ENCODE peak calls at places on chromosomes 13 and 19, in ten cellular contexts. F is AG10803, P is WTC11, X is neural crest cell, K is sigmoid colon, W is fibroblast of lung, J is foreskin fibroblast, E is dorsolateral prefrontal cortex, V is body of pancreas, U is lung. R is an unnamed sample.

GRCh38 chr13:76038920-76039716 is 403.0 kb downstream of the LMO7 start:
- DNase-seq in F (no peak), P (peak), X (no peak), K (no peak), W (no peak), J (no peak), E (no peak), V (no peak), U (no peak), R (no peak)

GRCh38 chr19:48445256-48445605 is 552 bp upstream of the GRWD1 start:
- DNase-seq in F (peak), P (no peak), X (no peak), K (no peak), W (peak), J (peak), E (no peak), V (peak), U (no peak), R (no peak)

GRCh38 chr13:110392510-110393233 is 85.6 kb downstream of the COL4A2 start:
- DNase-seq in F (peak), P (no peak), X (no peak), K (no peak), W (peak), J (no peak), E (no peak), V (no peak), U (no peak), R (no peak)

GRCh38 chr19:23255700-23256099 is 5.5 kb upstream of the ZNF724 start:
- DNase-seq in F (no peak), P (no peak), X (no peak), K (no peak), W (no peak), J (no peak), E (no peak), V (no peak), U (no peak), R (no peak)

GRCh38 chr19:6572217-6572616 is 18.7 kb downstream of the CD70 start:
- DNase-seq in F (no peak), P (no peak), X (no peak), K (peak), W (no peak), J (no peak), E (peak), V (peak), U (peak), R (no peak)

GRCh38 chr13:46620029-46620428 is 67.1 kb downstream of the LRCH1 start:
- DNase-seq in F (no peak), P (no peak), X (no peak), K (no peak), W (no peak), J (no peak), E (no peak), V (no peak), U (no peak), R (no peak)

GRCh38 chr19:27740396-27740795 is 1472.6 kb downstream of the UQCRFS1 start:
- DNase-seq in F (no peak), P (no peak), X (no peak), K (no peak), W (peak), J (no peak), E (no peak), V (no peak), U (peak), R (no peak)

GRCh38 chr13:109779876-109780516 is 6.4 kb downstream of the IRS2 start:
- DNase-seq in F (no peak), P (no peak), X (no peak), K (no peak), W (peak), J (peak), E (no peak), V (no peak), U (no peak), R (no peak)

GRCh38 chr13:108850706-108851105 is 221.3 kb downstream of the MYO16 start:
- DNase-seq in F (no peak), P (no peak), X (no peak), K (no peak), W (no peak), J (peak), E (no peak), V (no peak), U (no peak), R (no peak)

DNA sequence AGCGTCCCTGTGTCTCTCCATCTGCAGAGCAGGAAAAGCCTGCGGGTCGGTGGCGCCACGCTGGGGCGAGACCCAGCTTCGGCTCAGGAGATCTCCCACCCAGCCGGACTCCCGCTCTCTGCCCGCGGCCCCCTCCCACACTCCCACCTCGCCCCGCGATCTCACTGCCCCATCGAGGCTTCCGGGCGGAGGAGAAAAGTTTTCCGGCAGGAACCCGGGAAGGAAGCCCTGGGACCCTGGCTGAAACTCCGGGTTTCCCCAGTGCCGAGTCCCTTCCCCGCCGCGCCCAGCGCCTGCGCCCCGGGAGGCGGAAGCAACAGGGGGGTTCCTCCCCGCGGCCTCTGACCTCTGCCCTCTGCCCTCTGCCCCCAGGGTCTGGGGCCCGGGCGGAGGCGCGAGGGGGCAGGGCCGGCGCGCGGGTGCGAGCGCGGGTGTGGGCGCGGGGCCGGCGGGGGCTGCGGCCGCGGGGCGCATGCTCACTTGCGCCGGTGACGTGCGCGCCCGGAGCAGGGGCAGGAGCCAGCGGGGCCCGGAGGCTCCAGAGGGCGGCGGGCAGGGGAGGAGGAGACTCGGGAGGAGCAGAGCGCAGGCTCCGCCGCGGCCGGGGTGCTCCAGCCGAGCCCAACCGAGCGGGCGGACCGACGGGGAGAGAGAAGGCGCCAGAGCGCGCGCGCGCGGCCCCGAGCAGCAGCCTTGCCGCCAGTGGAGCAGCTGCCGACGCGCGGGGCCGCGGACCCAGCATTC is at the start of gene ATP11A:
- DNase-seq in F (peak), P (peak), X (peak), K (peak), W (peak), J (peak), E (peak), V (peak), U (peak), R (peak)
- TF ChIP-seq CTCF in F (no peak), P (no peak), X (no peak), K (no peak), W (no peak), J (no peak), E (peak), V (no peak), U (no peak), R (no peak)

DNA sequence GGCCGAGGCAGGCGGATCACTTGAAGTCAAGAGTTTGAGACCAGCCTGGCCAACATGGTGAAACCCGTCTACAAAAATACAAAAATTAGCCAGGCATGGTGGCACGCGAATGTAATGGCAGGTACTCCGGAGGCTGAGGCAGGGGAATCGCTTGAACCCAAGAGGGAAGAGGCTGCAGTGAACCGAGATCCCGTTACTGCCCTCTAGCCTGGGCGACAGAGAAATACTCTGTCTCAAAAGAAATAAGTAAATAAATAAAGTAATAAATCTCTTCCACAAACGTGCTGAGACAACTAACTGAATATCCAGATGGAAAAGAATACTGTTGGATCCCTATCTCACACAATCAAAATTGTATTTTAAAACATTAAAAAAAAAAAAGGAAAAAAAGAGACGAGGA is 807 bp upstream of the ZNF813 start:
- DNase-seq in F (no peak), P (no peak), X (no peak), K (no peak), W (no peak), J (peak), E (no peak), V (no peak), U (no peak), R (no peak)
- TF ChIP-seq CTCF in F (peak), P (no peak), X (no peak), K (no peak), W (no peak), J (no peak), E (peak), V (no peak), U (no peak), R (no peak)

GRCh38 chr13:28047784-28048388 is 52.5 kb downstream of the FLT3 start:
- DNase-seq in F (peak), P (no peak), X (no peak), K (no peak), W (peak), J (no peak), E (no peak), V (no peak), U (no peak), R (no peak)
- TF ChIP-seq CTCF in F (no peak), P (no peak), X (no peak), K (no peak), W (no peak), J (no peak), E (no peak), V (no peak), U (no peak), R (no peak)

GRCh38 chr13:91017031-91017668 is 330.3 kb upstream of the MIR17HG start:
- DNase-seq in F (peak), P (peak), X (peak), K (no peak), W (peak), J (peak), E (no peak), V (peak), U (no peak), R (no peak)
- TF ChIP-seq CTCF in F (peak), P (peak), X (peak), K (peak), W (peak), J (peak), E (peak), V (peak), U (no peak), R (no peak)

GRCh38 chr19:31730270-31730669 is 381.0 kb upstream of the TSHZ3 start:
- DNase-seq in F (no peak), P (no peak), X (no peak), K (no peak), W (no peak), J (no peak), E (no peak), V (no peak), U (peak), R (no peak)

DNA sequence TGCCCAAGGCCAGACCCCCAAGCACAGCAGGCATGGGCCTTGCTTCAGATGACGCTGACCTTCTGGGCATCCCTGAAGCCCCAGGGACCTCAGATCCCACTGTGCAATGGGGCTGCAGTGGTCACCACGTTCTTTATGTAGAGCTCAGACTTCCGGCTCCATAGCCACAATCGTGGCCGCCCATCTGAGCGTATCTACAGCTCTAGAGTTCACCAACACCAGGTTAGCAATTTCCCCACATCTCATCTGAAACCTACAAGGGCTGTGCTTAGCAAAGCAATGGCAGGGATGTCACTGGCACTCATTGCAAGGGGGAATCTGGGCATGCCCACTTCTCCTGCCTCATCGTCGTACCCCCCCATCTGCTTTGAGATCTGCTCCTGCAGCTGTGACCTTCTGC is 384.4 kb upstream of the TSHZ3 start:
- DNase-seq in F (no peak), P (no peak), X (no peak), K (no peak), W (no peak), J (no peak), E (no peak), V (no peak), U (peak), R (no peak)
- TF ChIP-seq CTCF in F (no peak), P (no peak), X (no peak), K (no peak), W (no peak), J (no peak), E (no peak), V (no peak), U (no peak), R (no peak)

GRCh38 chr19:55537741-55538111 is 793 bp upstream of the SBK2 start:
- DNase-seq in F (no peak), P (no peak), X (no peak), K (no peak), W (peak), J (peak), E (no peak), V (no peak), U (no peak), R (no peak)
- TF ChIP-seq CTCF in F (no peak), P (no peak), X (no peak), K (no peak), W (no peak), J (no peak), E (no peak), V (no peak), U (no peak), R (no peak)

GRCh38 chr19:2269244-2270156 is 12.5 kb downstream of the PEAK3 start:
- DNase-seq in F (peak), P (peak), X (peak), K (peak), W (peak), J (peak), E (peak), V (peak), U (peak), R (peak)
- TF ChIP-seq CTCF in F (no peak), P (no peak), X (peak), K (peak), W (no peak), J (no peak), E (peak), V (no peak), U (peak), R (peak)

GRCh38 chr13:107642841-107643240 is 572.5 kb downstream of the LIG4 start:
- DNase-seq in F (no peak), P (no peak), X (no peak), K (no peak), W (no peak), J (no peak), E (no peak), V (no peak), U (no peak), R (no peak)

GRCh38 chr13:107641574-107641973 is 573.8 kb downstream of the LIG4 start:
- DNase-seq in F (no peak), P (no peak), X (no peak), K (no peak), W (no peak), J (no peak), E (no peak), V (no peak), U (no peak), R (no peak)

GRCh38 chr13:107649071-107649470 is 566.3 kb downstream of the LIG4 start:
- DNase-seq in F (no peak), P (no peak), X (no peak), K (no peak), W (no peak), J (no peak), E (no peak), V (no peak), U (no peak), R (no peak)

GRCh38 chr13:107644136-107644535 is 571.2 kb downstream of the LIG4 start:
- DNase-seq in F (no peak), P (no peak), X (no peak), K (no peak), W (no peak), J (no peak), E (no peak), V (no peak), U (no peak), R (no peak)
- TF ChIP-seq CTCF in F (no peak), P (no peak), X (no peak), K (no peak), W (no peak), J (no peak), E (no peak), V (no peak), U (no peak), R (no peak)

DNA sequence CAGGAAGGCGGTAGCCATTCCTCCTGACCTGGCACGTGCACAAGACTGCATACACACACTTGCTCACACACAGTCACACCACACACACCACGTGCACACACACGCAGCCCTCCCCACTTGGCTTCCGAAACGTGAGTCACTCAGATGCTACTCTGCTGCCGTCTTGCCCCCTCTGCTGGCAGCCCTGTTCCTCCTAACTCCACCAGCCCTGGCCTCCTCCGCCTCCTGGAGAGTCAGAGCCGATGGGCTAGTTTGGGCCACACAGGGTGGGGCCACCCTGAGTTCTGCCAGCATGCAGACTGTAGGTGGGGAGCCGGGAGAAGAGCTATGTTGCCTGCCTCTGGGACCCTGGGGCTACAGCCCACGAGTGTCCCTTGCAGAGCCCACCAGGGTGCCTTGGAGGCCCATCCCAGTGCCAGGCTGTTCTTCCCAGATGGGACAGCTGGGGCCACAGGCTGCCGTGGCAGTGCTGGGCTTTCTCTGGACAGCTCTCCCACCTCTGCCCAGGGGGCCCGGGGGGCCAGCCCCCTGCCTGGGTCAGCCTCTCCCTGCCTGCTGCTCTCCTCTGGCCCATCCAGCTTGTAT is 12.1 kb downstream of the PIN1 start:
- DNase-seq in F (peak), P (peak), X (peak), K (peak), W (peak), J (peak), E (peak), V (peak), U (peak), R (no peak)
- TF ChIP-seq CTCF in F (peak), P (peak), X (peak), K (no peak), W (peak), J (peak), E (peak), V (no peak), U (no peak), R (no peak)